ENCODE peak calls at places on chromosomes 12 and 14, in seven cellular contexts. U is NCI-H2081; P is DMS153; H is cardiac fibroblast; T is stimulated activated CD4-positive, alpha-beta T cell treated with anti-CD3 and anti-CD28 coated beads, TNF-alpha, amount 100 ng/mL, for 1 hour; E is NCI-H1105 treated with DMSO at 0.1 percent for 48 hours; C is Jurkat, Clone E6-1. F is an unnamed sample.
A peak's percentile ranks its signal among the peaks of the same experiment; 100 is the strongest.

GRCh38 chr12:56683-57346 is 9.8 kb upstream of the IQSEC3 start:
- DNase-seq in U (no peak), P (no peak), H (no peak), T (no peak), E (no peak), C (no peak), F (no peak)

GRCh38 chr12:67173258-67173657 is 95.9 kb upstream of the CAND1 start:
- DNase-seq in U (no peak), P (no peak), H (no peak), T (no peak), E (no peak), C (no peak), F (no peak)

GRCh38 chr14:34111505-34111904 is 160.6 kb upstream of the EGLN3 start:
- DNase-seq in U (no peak), P (no peak), H (no peak), T (no peak), E (no peak), C (no peak), F (no peak)

GRCh38 chr14:20501346-20501745 is 4.0 kb upstream of the RNASE10 start:
- DNase-seq in U (no peak), P (no peak), H (peak; percentile 81), T (no peak), E (no peak), C (no peak), F (no peak)

GRCh38 chr14:20687362-20688166 is 1.0 kb upstream of the ANG start:
- DNase-seq in U (no peak), P (no peak), H (no peak), T (no peak), E (no peak), C (no peak), F (no peak)

GRCh38 chr12:64687816-64688599 is 71.2 kb downstream of the GNS start:
- DNase-seq in U (no peak), P (no peak), H (no peak), T (no peak), E (no peak), C (no peak), F (no peak)

GRCh38 chr12:121964813-121965643 is 46.6 kb downstream of the CFAP251 start:
- DNase-seq in U (no peak), P (no peak), H (peak; percentile 66), T (no peak), E (no peak), C (no peak), F (no peak)

GRCh38 chr12:8603858-8604257 is 8.8 kb downstream of the AICDA start:
- DNase-seq in U (no peak), P (no peak), H (no peak), T (no peak), E (no peak), C (no peak), F (no peak)

GRCh38 chr12:54631988-54632728 is 2.5 kb downstream of the LACRT start:
- DNase-seq in U (no peak), P (no peak), H (no peak), T (no peak), E (no peak), C (no peak), F (no peak)

GRCh38 chr14:95776798-95777615 is 63.1 kb upstream of the TCL1A start:
- DNase-seq in U (no peak), P (no peak), H (no peak), T (no peak), E (no peak), C (no peak), F (no peak)

GRCh38 chr12:21939435-21939834 is 1.8 kb downstream of the ABCC9 start:
- DNase-seq in U (no peak), P (no peak), H (peak; percentile 71), T (no peak), E (no peak), C (no peak), F (no peak)

GRCh38 chr12:77510985-77511384 is 319.7 kb upstream of the NAV3 start:
- DNase-seq in U (no peak), P (peak; percentile 5), H (no peak), T (no peak), E (peak; percentile 75), C (no peak), F (no peak)

GRCh38 chr12:127546721-127547505 is 720.1 kb upstream of the TMEM132C start:
- DNase-seq in U (no peak), P (no peak), H (no peak), T (no peak), E (no peak), C (no peak), F (no peak)